ENCODE peak calls at places on chromosomes 2 and 18, in four cellular contexts. F, U, R and E are unnamed samples.

GRCh38 chr2:109356251-109357035 is 227.4 kb downstream of the SH3RF3 start:
- DNase-seq in F (no peak), U (no peak), R (no peak), E (no peak)

GRCh38 chr18:32346667-32347066 is 124.0 kb downstream of the GAREM1 start:
- DNase-seq in U (peak), F (no peak), R (no peak), E (no peak)

GRCh38 chr2:95052804-95053535 is 27.5 kb downstream of the MAL start:
- DNase-seq in U (no peak), F (no peak), R (no peak), E (no peak)

GRCh38 chr2:20404950-20405349 is 41.9 kb upstream of the RHOB start:
- DNase-seq in R (no peak), U (no peak), F (no peak), E (no peak)

GRCh38 chr2:246489-247145 is 17.2 kb downstream of the SH3YL1 start:
- DNase-seq in U (peak), F (peak), R (peak), E (peak)

GRCh38 chr2:97996679-97997078 is 931 bp upstream of the TMEM131 start:
- DNase-seq in F (no peak), R (no peak), U (no peak), E (no peak)

GRCh38 chr18:60452424-60452823 is 79.8 kb upstream of the MC4R start:
- DNase-seq in F (no peak), U (peak), R (no peak), E (no peak)

GRCh38 chr18:29749699-29750098 is 1292.8 kb downstream of the DSC3 start:
- DNase-seq in U (peak), R (no peak), F (no peak), E (no peak)

GRCh38 chr2:151422917-151423439 is 13.3 kb downstream of the RIF1 start:
- DNase-seq in F (no peak), U (no peak), R (no peak), E (no peak)

GRCh38 chr18:3481696-3482210 is 31.8 kb downstream of the TGIF1 start:
- DNase-seq in U (peak), F (no peak), R (peak), E (peak)

GRCh38 chr18:9325716-9326115 is 8.9 kb upstream of the TWSG1 start:
- DNase-seq in F (no peak), R (no peak), U (no peak), E (no peak)

GRCh38 chr2:98507940-98508689 is 63.5 kb downstream of the INPP4A start:
- DNase-seq in F (no peak), R (peak), U (no peak), E (no peak)

GRCh38 chr2:234974501-234975385 is 22.9 kb downstream of the SH3BP4 start:
- DNase-seq in U (peak), R (no peak), F (no peak), E (no peak)

GRCh38 chr2:81437474-81438000 is 1133.0 kb upstream of the LRRTM1 start:
- DNase-seq in U (no peak), R (no peak), F (no peak), E (no peak)

GRCh38 chr2:221780281-221780688 is 208.2 kb upstream of the EPHA4 start:
- DNase-seq in U (peak), F (peak), R (no peak), E (no peak)

GRCh38 chr18:59005266-59005665 is 134.4 kb upstream of the SEC11C start:
- DNase-seq in U (peak), F (peak), R (no peak), E (no peak)

GRCh38 chr18:21408681-21409080 is 166.6 kb downstream of the GREB1L start:
- DNase-seq in R (no peak), F (no peak), U (no peak), E (no peak)

GRCh38 chr18:50644807-50645206 is 84.9 kb downstream of the MAPK4 start:
- DNase-seq in F (peak), U (no peak), R (peak), E (peak)

GRCh38 chr2:237091779-237092436 is 6.2 kb downstream of the COPS8 start:
- DNase-seq in U (peak), R (no peak), F (no peak), E (no peak)

GRCh38 chr2:38375711-38376345 is 1.2 kb downstream of the ATL2 start:
- DNase-seq in F (no peak), R (no peak), U (peak), E (no peak)

GRCh38 chr2:45168731-45169338 is 159.6 kb upstream of the SIX2 start:
- DNase-seq in R (no peak), U (no peak), F (peak), E (no peak)

GRCh38 chr18:48833701-48834394 is 116.9 kb downstream of the SMAD7 start:
- DNase-seq in R (no peak), F (no peak), U (peak), E (no peak)

GRCh38 chr18:48836231-48836805 is 114.4 kb downstream of the SMAD7 start:
- DNase-seq in F (no peak), R (no peak), U (no peak), E (no peak)

GRCh38 chr18:48834421-48835011 is 116.2 kb downstream of the SMAD7 start:
- DNase-seq in R (no peak), F (peak), U (peak), E (no peak)

GRCh38 chr18:48835745-48836191 is 115.0 kb downstream of the SMAD7 start:
- DNase-seq in F (no peak), R (no peak), U (no peak), E (no peak)

DNA sequence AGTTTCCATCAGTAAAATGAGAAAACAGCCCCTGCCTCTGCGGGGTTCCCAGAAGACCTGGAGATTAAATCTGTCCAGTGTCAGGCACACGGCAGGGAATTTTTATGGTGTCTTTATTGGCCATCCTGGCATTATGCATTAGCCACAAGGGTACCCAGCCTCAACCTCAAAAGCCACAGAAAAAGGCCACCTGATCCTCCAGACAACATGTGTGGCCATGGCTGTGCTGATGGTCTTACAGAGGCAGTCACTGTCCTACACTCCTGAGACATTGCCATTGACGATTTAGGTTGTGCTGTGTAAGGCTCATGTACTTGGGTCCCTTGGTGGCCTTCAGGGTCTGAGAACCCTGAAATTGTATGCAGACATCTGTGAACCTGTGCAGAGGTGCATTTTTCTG is 115.6 kb downstream of the SMAD7 start:
- DNase-seq in F (no peak), U (no peak), R (no peak), E (no peak)
- TF ChIP-seq MAZ in F (no peak), U (no peak), R (no peak), E (no peak)

DNA sequence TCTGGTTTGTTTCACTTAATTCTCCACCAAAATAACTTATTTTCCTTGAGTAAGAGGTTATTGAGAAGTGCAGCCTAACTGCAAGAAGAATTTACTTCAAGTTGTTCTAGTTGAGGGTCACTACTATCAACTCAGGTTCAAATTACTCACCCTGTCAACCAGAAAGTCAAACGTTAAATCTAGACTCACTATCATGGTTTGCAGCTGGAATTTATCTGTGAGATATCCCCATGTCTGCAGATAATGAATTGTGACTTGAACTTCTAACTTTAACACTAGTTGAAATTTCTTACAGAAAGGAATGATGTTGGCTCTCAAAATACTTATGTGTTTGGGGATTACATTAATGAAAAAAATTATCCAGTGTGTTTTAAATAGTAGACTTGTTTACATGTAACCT is 1145.7 kb upstream of the NXPH2 start:
- DNase-seq in U (no peak), F (no peak), R (no peak), E (no peak)
- TF ChIP-seq MAZ in U (no peak), F (no peak), R (no peak), E (no peak)

DNA sequence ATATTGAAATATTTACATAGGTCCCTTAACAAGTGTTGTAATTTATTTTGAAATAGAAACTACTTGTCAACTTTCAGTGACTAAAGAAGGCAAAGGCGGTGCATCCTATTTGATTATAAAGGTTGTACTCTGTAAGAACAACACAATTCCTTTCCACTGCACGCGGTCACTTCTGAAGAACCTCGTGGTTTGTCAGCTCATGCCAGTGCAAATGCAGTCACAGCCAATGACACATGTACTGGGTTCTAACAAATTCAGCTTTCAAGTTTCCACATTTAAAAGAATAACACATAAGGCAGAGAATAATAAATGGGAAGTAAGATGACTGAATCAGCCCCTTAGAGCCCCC is 39.8 kb downstream of the CYB5A start:
- DNase-seq in U (peak), R (no peak), F (peak), E (no peak)
- TF ChIP-seq MAZ in U (no peak), R (no peak), F (no peak), E (no peak)

GRCh38 chr2:200446612-200447011 is 63.3 kb downstream of the KCTD18 start:
- DNase-seq in U (no peak), F (no peak), R (no peak), E (no peak)

GRCh38 chr2:200445284-200445683 is 64.6 kb downstream of the KCTD18 start:
- DNase-seq in F (no peak), R (no peak), U (no peak), E (no peak)

GRCh38 chr2:200449149-200449548 is 60.7 kb downstream of the KCTD18 start:
- DNase-seq in R (no peak), F (no peak), U (no peak), E (no peak)

GRCh38 chr2:200448460-200448859 is 61.4 kb downstream of the KCTD18 start:
- DNase-seq in U (no peak), F (no peak), R (no peak), E (no peak)

DNA sequence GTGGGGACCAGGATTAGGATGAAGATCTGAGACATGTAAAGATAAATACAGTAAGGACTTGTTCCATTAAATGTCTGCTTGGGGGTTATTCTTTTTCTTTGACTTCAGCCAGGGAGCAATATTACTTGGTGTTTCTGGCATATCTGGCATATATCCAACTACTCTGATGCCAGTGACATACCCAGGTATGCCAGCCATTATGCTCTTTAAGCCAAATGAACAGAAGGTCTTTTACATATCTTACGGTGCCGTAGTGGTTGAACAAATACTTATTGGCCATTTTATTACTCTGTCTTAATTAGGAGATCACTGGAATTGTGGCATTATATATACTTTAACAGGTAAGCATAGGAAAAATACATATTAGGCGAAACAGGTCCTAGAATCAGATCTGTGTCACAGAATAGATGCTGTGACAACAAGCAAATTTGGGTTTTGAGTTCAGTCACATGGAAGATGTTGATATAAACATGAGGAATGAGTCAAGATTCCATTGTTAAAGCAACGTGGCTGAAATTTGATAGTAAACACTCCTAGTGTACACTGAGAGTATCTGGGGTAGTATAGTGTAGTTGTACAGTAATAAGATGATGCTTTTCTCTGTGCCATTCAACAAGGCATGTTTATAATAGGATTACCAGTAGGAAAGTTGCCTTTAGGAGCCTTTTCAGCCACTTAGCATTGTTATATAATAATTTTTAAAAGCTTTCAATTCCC is 62.6 kb downstream of the KCTD18 start:
- DNase-seq in R (no peak), U (peak), F (no peak), E (no peak)
- TF ChIP-seq MAZ in R (no peak), U (no peak), F (no peak), E (no peak)

DNA sequence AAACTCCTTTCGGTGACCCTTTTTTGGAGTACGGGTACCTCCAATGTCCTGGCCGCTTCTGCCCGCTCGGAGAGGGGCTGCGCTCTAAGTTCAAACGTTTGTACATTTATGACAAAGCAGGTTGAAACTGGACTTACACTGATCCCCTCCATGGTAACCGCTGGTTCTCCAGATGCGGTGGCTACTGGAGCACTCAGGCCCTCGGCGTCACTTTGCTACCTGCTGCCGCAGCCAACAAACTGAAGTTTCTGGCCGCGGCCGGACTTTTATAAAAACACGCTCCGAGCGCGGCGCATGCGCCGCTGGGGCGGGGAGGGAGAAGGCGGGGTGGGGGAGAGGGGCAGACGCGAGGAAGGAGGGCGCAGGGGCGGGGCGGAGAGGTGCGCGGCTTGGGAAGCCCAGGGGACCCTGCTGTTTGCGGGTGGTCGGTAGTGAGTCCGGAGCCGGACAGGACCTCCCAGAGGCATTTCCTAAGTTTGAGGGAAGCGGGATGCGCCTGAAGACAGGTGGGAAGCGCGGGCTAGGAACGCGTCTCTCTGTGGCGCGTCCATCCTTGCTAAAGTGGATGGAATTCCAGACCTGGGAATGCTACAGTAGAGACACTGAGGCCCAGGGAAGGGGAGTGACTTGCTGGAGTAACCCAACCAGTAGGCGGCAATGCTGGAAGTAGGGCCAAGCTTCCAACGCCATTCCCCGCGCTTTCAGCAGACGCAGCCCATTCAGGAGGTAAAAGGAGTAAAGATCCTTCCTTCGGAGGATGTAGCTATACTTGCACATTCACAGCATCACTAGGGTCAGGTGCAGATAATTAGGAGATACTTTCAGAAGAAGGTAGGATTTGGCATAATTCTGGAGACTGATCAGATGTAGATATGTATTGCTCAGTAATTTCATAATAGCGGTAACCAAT is at the start of gene CXCR4:
- DNase-seq in R (peak), U (peak), F (peak), E (no peak)
- TF ChIP-seq MAZ in R (no peak), U (no peak), F (no peak), E (no peak)

DNA sequence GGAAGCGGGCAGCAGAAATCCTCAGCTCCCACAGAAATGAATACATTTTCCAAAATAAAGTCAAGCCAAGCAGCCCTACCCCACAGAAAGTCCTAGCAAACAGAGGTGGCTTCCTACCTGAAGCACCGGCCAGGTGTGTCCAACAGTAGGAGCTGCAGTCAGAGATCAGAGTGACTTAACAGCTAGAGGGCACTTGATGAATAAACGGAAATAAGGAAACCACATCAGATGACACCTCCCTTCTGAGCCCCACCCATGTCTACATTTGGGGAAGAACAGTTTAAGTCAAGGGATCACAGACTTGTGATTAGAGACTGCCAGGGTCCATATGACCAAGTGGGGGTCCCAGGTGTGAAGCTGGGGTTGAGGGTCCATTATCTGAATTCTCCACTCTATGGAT is at the start of gene CXCR1:
- DNase-seq in F (no peak), U (no peak), R (no peak), E (no peak)
- TF ChIP-seq MAZ in F (no peak), U (no peak), R (no peak), E (no peak)

GRCh38 chr18:12828116-12829051 is 55.7 kb downstream of the PTPN2 start:
- DNase-seq in F (no peak), U (peak), R (no peak), E (no peak)
- TF ChIP-seq MAZ in F (no peak), U (no peak), R (no peak), E (no peak)

GRCh38 chr2:239313776-239314175 is 87.0 kb downstream of the HDAC4 start:
- DNase-seq in F (no peak), U (no peak), R (no peak), E (no peak)
- TF ChIP-seq MAZ in F (no peak), U (no peak), R (no peak), E (no peak)

GRCh38 chr18:36579311-36579710 is 249.5 kb downstream of the TPGS2 start:
- DNase-seq in R (no peak), U (no peak), F (no peak), E (no peak)

GRCh38 chr18:36580874-36581750 is 247.7 kb downstream of the TPGS2 start:
- DNase-seq in U (peak), R (no peak), F (no peak), E (no peak)

GRCh38 chr18:36578871-36579270 is 249.9 kb downstream of the TPGS2 start:
- DNase-seq in R (no peak), U (peak), F (no peak), E (no peak)

GRCh38 chr18:36583155-36583745 is 245.6 kb downstream of the TPGS2 start:
- DNase-seq in F (no peak), U (no peak), R (no peak), E (no peak)

GRCh38 chr18:36580266-36580665 is 248.5 kb downstream of the TPGS2 start:
- DNase-seq in F (no peak), U (peak), R (no peak), E (no peak)
- TF ChIP-seq MAZ in F (no peak), U (no peak), R (no peak), E (no peak)

GRCh38 chr2:17644997-17645715 is 104.7 kb downstream of the VSNL1 start:
- DNase-seq in R (no peak), U (peak), F (no peak), E (no peak)
- TF ChIP-seq MAZ in R (no peak), U (no peak), F (no peak), E (no peak)